ENCODE peak calls at places on chromosomes 5 and 9, in eight cellular contexts. X is brain microvascular endothelial cell; T is A172; C is NCI-H1417; U is mammary epithelial cell; Y is Peyer's patch; V is activated T-cell treated with anti-CD3 and anti-CD28 coated beads, Interleukin-2, amount 50 U/mL, for 48 hours; K is stimulated activated CD4-positive, alpha-beta T cell treated with anti-CD3 and anti-CD28 coated beads, Interleukin-1b, Interleukin-23, amount 100 ng/mL, for 24 hours. M is an unnamed sample.

GRCh38 chr5:147756566-147756965 is 26.0 kb downstream of the JAKMIP2 start:
- DNase-seq in U (no peak), T (no peak), X (no peak), V (no peak), Y (no peak), K (no peak), C (no peak), M (no peak)

GRCh38 chr5:176595386-176595943 is 14.5 kb downstream of the GPRIN1 start:
- DNase-seq in U (no peak), T (no peak), X (no peak), V (no peak), Y (no peak), C (no peak), K (no peak), M (no peak)

GRCh38 chr5:174195517-174195916 is 150.0 kb downstream of the NSG2 start:
- DNase-seq in C (no peak), Y (no peak), T (no peak), U (no peak), X (no peak), K (no peak), V (no peak), M (no peak)

GRCh38 chr5:138605254-138605972 is 30.2 kb upstream of the HSPA9 start:
- DNase-seq in T (no peak), X (no peak), C (no peak), V (no peak), Y (no peak), K (no peak), U (no peak), M (no peak)

GRCh38 chr5:137580030-137580429 is 80.9 kb upstream of the SPOCK1 start:
- DNase-seq in U (no peak), V (no peak), T (no peak), Y (no peak), K (no peak), X (no peak), C (no peak), M (no peak)

GRCh38 chr5:114243281-114243982 is 118.4 kb upstream of the KCNN2 start:
- DNase-seq in Y (no peak), T (peak), C (no peak), V (no peak), K (no peak), U (no peak), X (peak), M (no peak)

GRCh38 chr5:110916373-110917049 is 155.0 kb upstream of the TSLP start:
- DNase-seq in X (peak), V (no peak), U (peak), C (no peak), K (no peak), T (peak), Y (no peak), M (peak)

GRCh38 chr9:126154869-126155268 is 171.8 kb upstream of the MVB12B start:
- DNase-seq in V (no peak), C (no peak), U (no peak), X (no peak), K (no peak), Y (no peak), T (no peak), M (no peak)

GRCh38 chr5:38576442-38576841 is 20.0 kb upstream of the LIFR start:
- DNase-seq in K (no peak), X (no peak), U (no peak), Y (no peak), V (no peak), T (no peak), C (no peak), M (no peak)

GRCh38 chr5:143041461-143041860 is 271.3 kb downstream of the ARHGAP26 start:
- DNase-seq in U (no peak), C (no peak), Y (no peak), X (no peak), T (no peak), K (no peak), V (no peak), M (no peak)